ENCODE peak calls at places on chromosomes 4 and X, in five cellular contexts. One of them, this sample, is unnamed.

GRCh38 chrX:51896626-51897025 is 3.2 kb downstream of the MAGED1 start:
- DNase-seq in right lobe of liver: no peak
- DNase-seq in lung: no peak
- DNase-seq in body of pancreas: no peak
- DNase-seq in GM12865: no peak
- DNase-seq in this sample: no peak

GRCh38 chrX:17470136-17470535 is 95.1 kb downstream of the NHS start:
- DNase-seq in right lobe of liver: no peak
- DNase-seq in body of pancreas: no peak
- DNase-seq in GM12865: no peak
- DNase-seq in lung: no peak
- DNase-seq in this sample: no peak

GRCh38 chr4:159787901-159788300 is 685.0 kb downstream of the RAPGEF2 start:
- DNase-seq in lung: no peak
- DNase-seq in body of pancreas: no peak
- DNase-seq in right lobe of liver: no peak
- DNase-seq in GM12865: no peak
- DNase-seq in this sample: peak; percentile 13

GRCh38 chr4:84258905-84259830 is 239.9 kb downstream of the NKX6-1 start:
- DNase-seq in body of pancreas: no peak
- DNase-seq in lung: no peak
- DNase-seq in GM12865: peak; percentile 74
- DNase-seq in right lobe of liver: no peak
- DNase-seq in this sample: no peak

GRCh38 chr4:70833701-70834100 is 6.0 kb downstream of the GRSF1 start:
- DNase-seq in GM12865: no peak
- DNase-seq in body of pancreas: no peak
- DNase-seq in lung: no peak
- DNase-seq in right lobe of liver: no peak
- DNase-seq in this sample: no peak

GRCh38 chrX:136636121-136636520 is 11.8 kb upstream of the CD40LG start:
- DNase-seq in body of pancreas: no peak
- DNase-seq in GM12865: no peak
- DNase-seq in right lobe of liver: no peak
- DNase-seq in lung: no peak
- DNase-seq in this sample: peak; percentile 7

GRCh38 chrX:54819201-54819600 is 11.7 kb downstream of the MAGED2 start:
- DNase-seq in GM12865: no peak
- DNase-seq in lung: peak; percentile 18
- DNase-seq in body of pancreas: no peak
- DNase-seq in right lobe of liver: no peak
- DNase-seq in this sample: no peak

GRCh38 chrX:37314526-37314925 is 34.6 kb upstream of the PRRG1 start:
- DNase-seq in body of pancreas: no peak
- DNase-seq in right lobe of liver: no peak
- DNase-seq in GM12865: no peak
- DNase-seq in lung: no peak
- DNase-seq in this sample: no peak

GRCh38 chrX:49273181-49273727 is 3.7 kb downstream of the PPP1R3F start:
- DNase-seq in GM12865: no peak
- DNase-seq in lung: no peak
- DNase-seq in right lobe of liver: no peak
- DNase-seq in body of pancreas: no peak
- DNase-seq in this sample: no peak

GRCh38 chr4:71833175-71833900 is 49.5 kb upstream of the GC start:
- DNase-seq in body of pancreas: no peak
- DNase-seq in GM12865: no peak
- DNase-seq in lung: peak; percentile 56
- DNase-seq in right lobe of liver: peak; percentile 54
- DNase-seq in this sample: no peak

GRCh38 chrX:112832481-112833095 is 8.0 kb downstream of the AMOT start:
- DNase-seq in right lobe of liver: no peak
- DNase-seq in body of pancreas: peak; percentile 88
- DNase-seq in GM12865: no peak
- DNase-seq in lung: peak; percentile 77
- DNase-seq in this sample: no peak

GRCh38 chr4:14871676-14872430 is 130.4 kb upstream of the CPEB2 start:
- DNase-seq in right lobe of liver: no peak
- DNase-seq in GM12865: peak; percentile 71
- DNase-seq in body of pancreas: peak; percentile 27
- DNase-seq in lung: no peak
- DNase-seq in this sample: no peak

GRCh38 chr4:177480796-177481195 is 38.6 kb upstream of the AGA start:
- DNase-seq in body of pancreas: no peak
- DNase-seq in lung: no peak
- DNase-seq in right lobe of liver: no peak
- DNase-seq in GM12865: no peak
- DNase-seq in this sample: no peak

GRCh38 chrX:54427837-54428424 is 12.3 kb upstream of the TSR2 start:
- DNase-seq in GM12865: no peak
- DNase-seq in right lobe of liver: no peak
- DNase-seq in lung: no peak
- DNase-seq in body of pancreas: peak; percentile 32
- DNase-seq in this sample: no peak

GRCh38 chr4:151238477-151238876 is 38.5 kb upstream of the PRSS48 start:
- DNase-seq in right lobe of liver: no peak
- DNase-seq in lung: no peak
- DNase-seq in body of pancreas: no peak
- DNase-seq in GM12865: no peak
- DNase-seq in this sample: no peak
- TF ChIP-seq CTCF in right lobe of liver: no peak
- TF ChIP-seq CTCF in lung: no peak
- TF ChIP-seq CTCF in body of pancreas: no peak
- TF ChIP-seq CTCF in GM12865: no peak
- TF ChIP-seq CTCF in this sample: no peak

DNA sequence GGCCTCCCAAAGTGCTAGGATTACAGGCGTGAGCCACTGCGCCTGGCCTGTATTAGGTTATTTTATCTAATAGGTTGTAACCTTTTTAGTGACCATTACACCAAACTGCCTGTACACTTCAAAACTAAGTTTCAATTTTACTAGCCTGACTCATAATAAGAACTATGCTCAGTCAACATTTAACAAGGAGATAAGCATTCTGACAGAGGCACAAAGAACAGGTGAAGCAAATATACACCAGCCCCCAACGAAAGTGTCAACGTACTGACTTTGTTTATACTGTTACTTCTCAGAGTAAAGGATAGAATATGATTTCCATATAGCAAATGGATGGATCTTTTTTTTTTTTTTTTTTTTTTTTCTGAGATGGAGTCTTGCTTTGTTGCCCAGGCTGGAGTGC is 62.8 kb downstream of the SHISA3 start:
- DNase-seq in lung: no peak
- DNase-seq in GM12865: peak; percentile 74
- DNase-seq in right lobe of liver: no peak
- DNase-seq in body of pancreas: peak; percentile 70
- DNase-seq in this sample: no peak
- H3K4me3 ChIP-seq in lung: no peak overlapping the region
- H3K4me3 ChIP-seq in GM12865: no peak overlapping the region
- H3K4me3 ChIP-seq in right lobe of liver: no peak overlapping the region
- H3K4me3 ChIP-seq in body of pancreas: no peak overlapping the region
- H3K4me3 ChIP-seq in this sample: no peak overlapping the region

GRCh38 chr4:92445127-92445526 is 141.4 kb downstream of the GRID2 start:
- DNase-seq in body of pancreas: no peak
- DNase-seq in lung: no peak
- DNase-seq in right lobe of liver: no peak
- DNase-seq in GM12865: no peak
- DNase-seq in this sample: no peak
- TF ChIP-seq CTCF in body of pancreas: no peak
- TF ChIP-seq CTCF in lung: no peak
- TF ChIP-seq CTCF in right lobe of liver: no peak
- TF ChIP-seq CTCF in GM12865: no peak
- TF ChIP-seq CTCF in this sample: no peak

GRCh38 chrX:44651347-44651746 is 108.7 kb upstream of the FUNDC1 start:
- DNase-seq in right lobe of liver: no peak
- DNase-seq in body of pancreas: peak; percentile 1
- DNase-seq in lung: no peak
- DNase-seq in GM12865: no peak
- DNase-seq in this sample: no peak
- H3K4me3 ChIP-seq in right lobe of liver: no peak overlapping the region
- H3K4me3 ChIP-seq in body of pancreas: no peak overlapping the region
- H3K4me3 ChIP-seq in lung: no peak overlapping the region
- H3K4me3 ChIP-seq in GM12865: no peak overlapping the region
- H3K4me3 ChIP-seq in this sample: no peak overlapping the region

DNA sequence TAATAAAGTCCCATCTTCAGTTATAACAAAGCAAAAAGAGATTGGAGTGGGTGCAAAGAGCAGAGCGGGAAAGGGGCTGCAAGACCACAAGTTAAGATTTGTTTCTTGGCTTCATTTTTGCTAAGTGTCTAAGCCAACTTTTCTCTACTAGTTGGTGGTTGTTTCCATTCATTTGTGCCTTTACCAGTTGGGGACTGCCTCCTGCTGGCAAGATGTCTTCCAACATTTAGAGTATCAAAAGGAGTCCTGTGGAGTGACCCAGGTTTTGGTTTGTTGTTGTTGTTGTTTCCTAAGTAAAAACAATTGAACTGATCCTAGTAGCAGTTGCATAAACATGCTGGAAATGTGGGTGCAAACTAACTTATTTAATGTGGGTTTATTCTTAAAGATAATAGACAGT is 121.1 kb downstream of the SPATA18 start:
- DNase-seq in body of pancreas: no peak
- DNase-seq in right lobe of liver: no peak
- DNase-seq in lung: no peak
- DNase-seq in GM12865: no peak
- DNase-seq in this sample: no peak
- TF ChIP-seq CTCF in body of pancreas: no peak
- TF ChIP-seq CTCF in right lobe of liver: no peak
- TF ChIP-seq CTCF in lung: no peak
- TF ChIP-seq CTCF in GM12865: no peak
- TF ChIP-seq CTCF in this sample: peak; percentile 15

GRCh38 chr4:146637853-146638800 is 566 bp upstream of the POU4F2 start:
- DNase-seq in body of pancreas: no peak
- DNase-seq in right lobe of liver: no peak
- DNase-seq in lung: no peak
- DNase-seq in GM12865: no peak
- DNase-seq in this sample: no peak

GRCh38 chr4:146640021-146640425 is 1.3 kb downstream of the POU4F2 start:
- DNase-seq in right lobe of liver: no peak
- DNase-seq in lung: no peak
- DNase-seq in body of pancreas: no peak
- DNase-seq in GM12865: no peak
- DNase-seq in this sample: no peak

GRCh38 chr4:146639414-146639814 is 721 bp downstream of the POU4F2 start:
- DNase-seq in right lobe of liver: no peak
- DNase-seq in body of pancreas: no peak
- DNase-seq in GM12865: no peak
- DNase-seq in lung: no peak
- DNase-seq in this sample: no peak

GRCh38 chr4:146640459-146641061 is 1.9 kb downstream of the POU4F2 start:
- DNase-seq in right lobe of liver: no peak
- DNase-seq in body of pancreas: no peak
- DNase-seq in GM12865: no peak
- DNase-seq in lung: no peak
- DNase-seq in this sample: no peak

GRCh38 chr4:146638801-146639351 is at the start of gene POU4F2:
- DNase-seq in right lobe of liver: no peak
- DNase-seq in GM12865: peak; percentile 8
- DNase-seq in lung: no peak
- DNase-seq in body of pancreas: no peak
- DNase-seq in this sample: no peak
- H3K4me3 ChIP-seq in right lobe of liver: no peak within 1 kb of the TSS
- H3K4me3 ChIP-seq in GM12865: no peak within 1 kb of the TSS
- H3K4me3 ChIP-seq in lung: no peak within 1 kb of the TSS
- H3K4me3 ChIP-seq in body of pancreas: no peak within 1 kb of the TSS
- H3K4me3 ChIP-seq in this sample: peak within 1 kb of the TSS; percentile 22

GRCh38 chrX:125387945-125388344 is 68.3 kb downstream of the TEX13C start:
- DNase-seq in body of pancreas: no peak
- DNase-seq in GM12865: no peak
- DNase-seq in right lobe of liver: no peak
- DNase-seq in lung: no peak
- DNase-seq in this sample: no peak
- TF ChIP-seq CTCF in body of pancreas: no peak
- TF ChIP-seq CTCF in GM12865: no peak
- TF ChIP-seq CTCF in right lobe of liver: no peak
- TF ChIP-seq CTCF in lung: no peak
- TF ChIP-seq CTCF in this sample: no peak